ENCODE peak calls at places on chromosomes 7 and 10, in ten cellular contexts. Z, C, L, O, X, P, H, R, M and E are unnamed samples.

GRCh38 chr7:100478966-100479660 is at the start of gene TSC22D4:
- DNase-seq in R (peak; percentile 82), H (peak; percentile 100), Z (peak; percentile 95), L (peak; percentile 77), O (peak; percentile 95), P (peak; percentile 91), M (peak; percentile 92), C (peak; percentile 96), X (peak; percentile 95), E (peak; percentile 84)

GRCh38 chr7:152661479-152661878 is 14.5 kb downstream of the XRCC2 start:
- DNase-seq in O (no peak), P (no peak), X (no peak), L (no peak), C (no peak), Z (no peak), H (no peak), M (no peak), R (no peak), E (no peak)

GRCh38 chr10:132678436-132679216 is 107.3 kb downstream of the NKX6-2 start:
- DNase-seq in C (no peak), X (no peak), L (no peak), Z (no peak), R (no peak), H (no peak), P (peak; percentile 10), O (no peak), M (no peak), E (no peak)

GRCh38 chr10:124381011-124381591 is 37.6 kb downstream of the OAT start:
- DNase-seq in L (no peak), M (no peak), O (no peak), H (no peak), P (no peak), Z (no peak), R (no peak), C (no peak), X (no peak), E (no peak)

GRCh38 chr10:90407116-90407515 is 450.7 kb downstream of the HTR7 start:
- DNase-seq in O (no peak), C (no peak), L (no peak), R (no peak), P (no peak), Z (no peak), M (no peak), X (no peak), H (no peak), E (no peak)

GRCh38 chr7:81693080-81693479 is 76.8 kb downstream of the HGF start:
- DNase-seq in L (no peak), C (no peak), X (no peak), M (no peak), P (no peak), O (no peak), H (no peak), Z (no peak), R (no peak), E (no peak)

GRCh38 chr10:59016043-59016442 is 160.4 kb upstream of the PHYHIPL start:
- DNase-seq in C (no peak), Z (no peak), H (no peak), X (no peak), R (no peak), O (no peak), P (no peak), M (no peak), L (no peak), E (no peak)

GRCh38 chr10:31758495-31758894 is 170.1 kb downstream of the ARHGAP12 start:
- DNase-seq in H (no peak), Z (no peak), O (no peak), P (peak; percentile 31), X (no peak), L (no peak), C (no peak), M (no peak), R (no peak), E (no peak)

GRCh38 chr10:89653410-89653828 is 8.4 kb upstream of the PANK1 start:
- DNase-seq in X (no peak), H (no peak), R (no peak), C (no peak), Z (no peak), M (no peak), P (no peak), L (no peak), O (no peak), E (no peak)

GRCh38 chr10:8794860-8795259 is 740.4 kb downstream of the GATA3 start:
- DNase-seq in O (peak; percentile 34), M (no peak), Z (no peak), C (no peak), R (no peak), L (no peak), P (no peak), X (no peak), H (no peak), E (no peak)

GRCh38 chr10:13399236-13399635 is 51.1 kb upstream of the SEPHS1 start:
- DNase-seq in R (no peak), L (no peak), H (no peak), C (no peak), Z (no peak), O (no peak), X (no peak), P (no peak), M (no peak), E (no peak)

GRCh38 chr10:50579491-50580259 is 44.1 kb downstream of the SGMS1 start:
- DNase-seq in P (no peak), X (no peak), H (no peak), L (no peak), O (no peak), M (no peak), R (no peak), Z (no peak), C (no peak), E (no peak)

GRCh38 chr10:122062831-122063674 is 74.1 kb downstream of the TACC2 start:
- DNase-seq in P (peak; percentile 88), H (peak; percentile 77), Z (peak; percentile 85), C (no peak), M (peak; percentile 44), O (no peak), R (peak; percentile 93), X (no peak), L (no peak), E (peak; percentile 32)

GRCh38 chr10:119543814-119544642 is 1.5 kb upstream of the RGS10 start:
- DNase-seq in R (no peak), M (no peak), H (no peak), O (no peak), Z (no peak), P (no peak), L (no peak), X (no peak), C (no peak), E (no peak)

GRCh38 chr7:75572396-75572795 is 80.3 kb downstream of the SPDYE5 start:
- DNase-seq in Z (no peak), L (no peak), O (no peak), M (no peak), H (no peak), C (peak; percentile 68), P (no peak), X (no peak), R (no peak), E (no peak)

GRCh38 chr10:129305046-129305445 is 162.0 kb upstream of the MGMT start:
- DNase-seq in M (no peak), X (no peak), P (no peak), O (no peak), Z (no peak), H (no peak), R (no peak), C (no peak), L (no peak), E (no peak)

GRCh38 chr7:111092406-111093160 is 1.7 kb downstream of the LRRN3 start:
- DNase-seq in O (no peak), Z (no peak), L (no peak), C (no peak), H (no peak), X (no peak), M (no peak), R (no peak), P (no peak), E (no peak)

GRCh38 chr10:133162178-133162909 is 2.3 kb downstream of the KNDC1 start:
- DNase-seq in H (peak; percentile 24), M (no peak), P (no peak), O (no peak), L (no peak), Z (no peak), C (peak; percentile 56), X (peak; percentile 44), R (no peak), E (peak; percentile 17)

GRCh38 chr7:1661461-1661860 is 8.6 kb upstream of the ELFN1 start:
- DNase-seq in M (no peak), X (no peak), L (no peak), O (no peak), P (no peak), C (no peak), H (no peak), R (no peak), Z (no peak), E (no peak)

GRCh38 chr10:86372785-86373239 is 6.2 kb upstream of the GRID1 start:
- DNase-seq in L (no peak), P (no peak), X (peak; percentile 33), H (no peak), M (no peak), O (no peak), R (no peak), Z (no peak), C (no peak), E (no peak)

GRCh38 chr7:30466266-30466665 is 12.3 kb downstream of the NOD1 start:
- DNase-seq in H (no peak), M (no peak), C (no peak), Z (no peak), L (no peak), O (no peak), P (no peak), R (no peak), X (peak; percentile 13), E (no peak)

GRCh38 chr10:47146571-47146970 is 153.4 kb upstream of the GDF10 start:
- DNase-seq in L (no peak), R (no peak), C (no peak), P (no peak), O (no peak), H (no peak), Z (no peak), M (no peak), X (no peak), E (no peak)

GRCh38 chr10:43842496-43842895 is 193.8 kb upstream of the ZNF32 start:
- DNase-seq in M (no peak), R (no peak), P (no peak), O (no peak), C (no peak), L (no peak), H (no peak), Z (no peak), X (no peak), E (no peak)

GRCh38 chr10:12795723-12796122 is 205.8 kb downstream of the CCDC3 start:
- DNase-seq in H (no peak), O (no peak), X (no peak), L (no peak), C (no peak), M (no peak), R (no peak), Z (no peak), P (no peak), E (no peak)

GRCh38 chr7:37853468-37853867 is 5.1 kb downstream of the NME8 start:
- DNase-seq in O (no peak), Z (no peak), L (no peak), X (no peak), H (no peak), C (no peak), M (no peak), R (no peak), P (no peak), E (no peak)

GRCh38 chr10:26486304-26486703 is 48.2 kb downstream of the APBB1IP start:
- DNase-seq in Z (no peak), R (peak; percentile 26), M (no peak), H (no peak), L (no peak), P (no peak), O (no peak), C (no peak), X (no peak), E (no peak)

GRCh38 chr10:24552346-24553016 is 171.2 kb downstream of the ARHGAP21 start:
- DNase-seq in O (peak; percentile 55), Z (no peak), M (no peak), R (peak; percentile 11), L (no peak), C (no peak), X (peak; percentile 50), H (no peak), P (no peak), E (no peak)

GRCh38 chr7:37195388-37195787 is 253.3 kb downstream of the ELMO1 start:
- DNase-seq in L (no peak), O (no peak), X (no peak), C (no peak), M (no peak), Z (no peak), H (no peak), P (no peak), R (no peak), E (no peak)